ENCODE peak calls at places on chromosomes 3 and 15, in four cellular contexts. One of them, this sample, is unnamed. For H3K4me1, the result is how much of the 10 kb centered on the place peaks cover.

GRCh38 chr3:183878071-183878470 is 6.6 kb downstream of the PARL start:
- DNase-seq in Panc1: no peak
- DNase-seq in HCT116: no peak
- DNase-seq in K562: no peak
- DNase-seq in this sample: no peak

GRCh38 chr3:129305592-129306091 is 27.0 kb downstream of the HMCES start:
- DNase-seq in Panc1: no peak
- DNase-seq in HCT116: no peak
- DNase-seq in K562: peak
- DNase-seq in this sample: no peak

GRCh38 chr15:74453925-74454763 is 6.8 kb downstream of the UBL7 start:
- DNase-seq in Panc1: no peak
- DNase-seq in HCT116: no peak
- DNase-seq in K562: no peak
- DNase-seq in this sample: no peak

GRCh38 chr3:138186803-138187295 is 252 bp upstream of the ARMC8 start:
- DNase-seq in Panc1: no peak
- DNase-seq in HCT116: no peak
- DNase-seq in K562: peak
- DNase-seq in this sample: no peak

GRCh38 chr15:96428742-96429141 is 98.2 kb downstream of the NR2F2 start:
- DNase-seq in Panc1: peak
- DNase-seq in HCT116: no peak
- DNase-seq in K562: no peak
- DNase-seq in this sample: no peak

GRCh38 chr3:178382388-178383061 is 153.7 kb upstream of the KCNMB2 start:
- DNase-seq in Panc1: no peak
- DNase-seq in HCT116: no peak
- DNase-seq in K562: no peak
- DNase-seq in this sample: no peak

GRCh38 chr3:77915341-77915740 is 875.4 kb downstream of the ROBO2 start:
- DNase-seq in Panc1: no peak
- DNase-seq in HCT116: no peak
- DNase-seq in K562: no peak
- DNase-seq in this sample: no peak

GRCh38 chr3:198027045-198027798 is 67.2 kb downstream of the LMLN start:
- DNase-seq in Panc1: no peak
- DNase-seq in HCT116: no peak
- DNase-seq in K562: peak
- DNase-seq in this sample: no peak

GRCh38 chr3:45760878-45761711 is 35.2 kb downstream of the SLC6A20 start:
- DNase-seq in Panc1: peak
- DNase-seq in HCT116: peak
- DNase-seq in K562: peak
- DNase-seq in this sample: peak

GRCh38 chr3:125651246-125651645 is 55.9 kb upstream of the OSBPL11 start:
- DNase-seq in Panc1: no peak
- DNase-seq in HCT116: no peak
- DNase-seq in K562: no peak
- DNase-seq in this sample: no peak

GRCh38 chr3:170848294-170848917 is 21.6 kb downstream of the RPL22L1 start:
- DNase-seq in Panc1: no peak
- DNase-seq in HCT116: no peak
- DNase-seq in K562: no peak
- DNase-seq in this sample: no peak

GRCh38 chr3:42876940-42877720 is 1.5 kb upstream of the CYP8B1 start:
- DNase-seq in Panc1: no peak
- DNase-seq in HCT116: no peak
- DNase-seq in K562: no peak
- DNase-seq in this sample: no peak

GRCh38 chr3:4856136-4856535 is 123.1 kb upstream of the BHLHE40 start:
- DNase-seq in Panc1: no peak
- DNase-seq in HCT116: no peak
- DNase-seq in K562: no peak
- DNase-seq in this sample: no peak

GRCh38 chr3:184531580-184532290 is 29.9 kb upstream of the EPHB3 start:
- DNase-seq in Panc1: no peak
- DNase-seq in HCT116: no peak
- DNase-seq in K562: no peak
- DNase-seq in this sample: no peak

GRCh38 chr3:31848921-31849320 is 132.1 kb downstream of the OSBPL10 start:
- DNase-seq in Panc1: no peak
- DNase-seq in HCT116: no peak
- DNase-seq in K562: no peak
- DNase-seq in this sample: peak

GRCh38 chr3:31041161-31041978 is 146.9 kb upstream of the GADL1 start:
- DNase-seq in Panc1: peak
- DNase-seq in HCT116: peak
- DNase-seq in K562: no peak
- DNase-seq in this sample: peak

GRCh38 chr3:43871627-43872245 is 181.0 kb downstream of the ABHD5 start:
- DNase-seq in Panc1: no peak
- DNase-seq in HCT116: no peak
- DNase-seq in K562: no peak
- DNase-seq in this sample: no peak

GRCh38 chr15:89575656-89576416 is 567 bp downstream of the TICRR start:
- DNase-seq in Panc1: no peak
- DNase-seq in HCT116: no peak
- DNase-seq in K562: no peak
- DNase-seq in this sample: no peak

GRCh38 chr15:39181348-39181747 is 399.5 kb upstream of the THBS1 start:
- DNase-seq in Panc1: no peak
- DNase-seq in HCT116: no peak
- DNase-seq in K562: no peak
- DNase-seq in this sample: no peak

GRCh38 chr3:186331043-186331442 is 31.0 kb downstream of the DGKG start:
- DNase-seq in Panc1: no peak
- DNase-seq in HCT116: no peak
- DNase-seq in K562: no peak
- DNase-seq in this sample: no peak

GRCh38 chr3:164018500-164018899 is 1059.8 kb downstream of the SI start:
- DNase-seq in Panc1: no peak
- DNase-seq in HCT116: no peak
- DNase-seq in K562: no peak
- DNase-seq in this sample: no peak

GRCh38 chr3:40292637-40293036 is 16.9 kb upstream of the EIF1B start:
- DNase-seq in Panc1: no peak
- DNase-seq in HCT116: no peak
- DNase-seq in K562: peak
- DNase-seq in this sample: no peak

GRCh38 chr3:130849111-130849552 is 44.8 kb upstream of the ATP2C1 start:
- DNase-seq in Panc1: no peak
- DNase-seq in HCT116: no peak
- DNase-seq in K562: no peak
- DNase-seq in this sample: no peak

GRCh38 chr3:33889394-33890039 is 91.1 kb downstream of the PDCD6IP start:
- DNase-seq in Panc1: no peak
- DNase-seq in HCT116: no peak
- DNase-seq in K562: peak
- DNase-seq in this sample: no peak

GRCh38 chr3:191065183-191065805 is 133.7 kb upstream of the OSTN start:
- DNase-seq in Panc1: no peak
- DNase-seq in HCT116: no peak
- DNase-seq in K562: no peak
- DNase-seq in this sample: no peak

GRCh38 chr15:82045179-82045891 is 483 bp downstream of the MEX3B start:
- DNase-seq in Panc1: no peak
- DNase-seq in HCT116: no peak
- DNase-seq in K562: no peak
- DNase-seq in this sample: no peak

GRCh38 chr3:128341659-128342395 is 124.9 kb downstream of the DNAJB8 start:
- DNase-seq in Panc1: no peak
- DNase-seq in HCT116: no peak
- DNase-seq in K562: no peak
- DNase-seq in this sample: no peak

GRCh38 chr3:12049675-12050074 is 45.5 kb downstream of the SYN2 start:
- DNase-seq in Panc1: no peak
- DNase-seq in HCT116: no peak
- DNase-seq in K562: no peak
- DNase-seq in this sample: no peak

GRCh38 chr3:195774917-195775316 is 36.8 kb downstream of the MUC4 start:
- DNase-seq in Panc1: peak
- DNase-seq in HCT116: peak
- DNase-seq in K562: peak
- DNase-seq in this sample: peak

GRCh38 chr15:35499723-35500122 is 46.2 kb downstream of the DPH6 start:
- DNase-seq in Panc1: no peak
- DNase-seq in HCT116: no peak
- DNase-seq in K562: no peak
- DNase-seq in this sample: no peak

GRCh38 chr15:52733078-52733477 is 53.9 kb upstream of the ATOSA start:
- DNase-seq in Panc1: no peak
- DNase-seq in HCT116: no peak
- DNase-seq in K562: no peak
- DNase-seq in this sample: peak
- TF ChIP-seq TCF7L2 in Panc1: no peak
- TF ChIP-seq TCF7L2 in HCT116: no peak
- TF ChIP-seq TCF7L2 in K562: no peak
- TF ChIP-seq TCF7L2 in this sample: no peak

DNA sequence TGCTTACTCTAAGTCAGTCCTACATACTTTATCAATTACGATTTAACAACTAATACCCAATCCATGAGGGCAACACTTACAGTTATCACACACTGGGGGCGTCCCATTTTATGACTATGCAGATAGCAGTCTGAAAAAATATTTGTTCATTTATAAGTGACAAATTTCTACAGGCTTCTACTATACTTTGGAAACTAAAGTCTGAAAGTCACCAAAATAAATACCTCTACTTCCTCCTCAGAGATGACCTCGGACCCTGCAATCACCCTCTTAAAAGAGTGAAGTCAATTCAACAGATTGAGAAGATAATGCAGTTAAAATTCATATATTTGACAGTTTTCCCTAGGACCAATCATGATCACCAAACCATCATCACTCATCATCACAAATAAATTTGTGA is 76.6 kb downstream of the GSK3B start:
- DNase-seq in Panc1: no peak
- DNase-seq in HCT116: no peak
- DNase-seq in K562: no peak
- DNase-seq in this sample: no peak
- H3K4me1 ChIP-seq in Panc1: under half
- H3K4me1 ChIP-seq in HCT116: under half
- H3K4me1 ChIP-seq in K562: under half
- H3K4me1 ChIP-seq in this sample: under half

DNA sequence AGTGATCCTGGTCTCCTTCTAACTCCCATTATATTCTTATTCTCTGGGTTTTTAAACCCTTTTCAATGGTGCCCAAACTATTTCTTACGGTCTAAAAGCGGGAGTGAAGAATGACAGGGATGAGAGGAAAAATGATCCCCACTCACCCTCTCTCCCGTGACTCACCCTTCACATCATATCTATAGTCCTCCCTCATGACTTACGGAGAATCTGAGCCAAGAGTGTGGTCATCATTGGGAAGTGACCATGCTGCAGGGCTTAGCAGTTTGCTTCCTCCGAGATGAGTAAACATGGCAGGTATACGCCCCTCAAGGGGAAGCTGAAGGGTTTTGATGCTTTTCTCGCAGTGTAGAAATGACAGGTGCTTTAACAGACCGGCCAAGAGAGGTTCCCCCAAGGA is 274.0 kb downstream of the RYR3 start:
- DNase-seq in Panc1: peak
- DNase-seq in HCT116: no peak
- DNase-seq in K562: no peak
- DNase-seq in this sample: no peak
- TF ChIP-seq TCF7L2 in Panc1: no peak
- TF ChIP-seq TCF7L2 in HCT116: no peak
- TF ChIP-seq TCF7L2 in K562: no peak
- TF ChIP-seq TCF7L2 in this sample: no peak

GRCh38 chr3:146326875-146327543 is 76.1 kb upstream of the PLSCR4 start:
- DNase-seq in Panc1: peak
- DNase-seq in HCT116: peak
- DNase-seq in K562: no peak
- DNase-seq in this sample: peak
- H3K4me1 ChIP-seq in Panc1: under half
- H3K4me1 ChIP-seq in HCT116: under half
- H3K4me1 ChIP-seq in K562: under half
- H3K4me1 ChIP-seq in this sample: under half

GRCh38 chr15:84842781-84843180 is 25.6 kb downstream of the ALPK3 start:
- DNase-seq in Panc1: no peak
- DNase-seq in HCT116: no peak
- DNase-seq in K562: no peak
- DNase-seq in this sample: no peak
- TF ChIP-seq TCF7L2 in Panc1: no peak
- TF ChIP-seq TCF7L2 in HCT116: no peak
- TF ChIP-seq TCF7L2 in K562: no peak
- TF ChIP-seq TCF7L2 in this sample: no peak

GRCh38 chr15:45481151-45481550 is 41.4 kb downstream of the SLC30A4 start:
- DNase-seq in Panc1: no peak
- DNase-seq in HCT116: no peak
- DNase-seq in K562: no peak
- DNase-seq in this sample: no peak

GRCh38 chr15:45474799-45475198 is 47.8 kb downstream of the SLC30A4 start:
- DNase-seq in Panc1: no peak
- DNase-seq in HCT116: no peak
- DNase-seq in K562: no peak
- DNase-seq in this sample: no peak

GRCh38 chr15:45471151-45471550 is 51.4 kb downstream of the SLC30A4 start:
- DNase-seq in Panc1: no peak
- DNase-seq in HCT116: no peak
- DNase-seq in K562: no peak
- DNase-seq in this sample: no peak

GRCh38 chr15:45473068-45473467 is 49.5 kb downstream of the SLC30A4 start:
- DNase-seq in Panc1: no peak
- DNase-seq in HCT116: no peak
- DNase-seq in K562: no peak
- DNase-seq in this sample: no peak

DNA sequence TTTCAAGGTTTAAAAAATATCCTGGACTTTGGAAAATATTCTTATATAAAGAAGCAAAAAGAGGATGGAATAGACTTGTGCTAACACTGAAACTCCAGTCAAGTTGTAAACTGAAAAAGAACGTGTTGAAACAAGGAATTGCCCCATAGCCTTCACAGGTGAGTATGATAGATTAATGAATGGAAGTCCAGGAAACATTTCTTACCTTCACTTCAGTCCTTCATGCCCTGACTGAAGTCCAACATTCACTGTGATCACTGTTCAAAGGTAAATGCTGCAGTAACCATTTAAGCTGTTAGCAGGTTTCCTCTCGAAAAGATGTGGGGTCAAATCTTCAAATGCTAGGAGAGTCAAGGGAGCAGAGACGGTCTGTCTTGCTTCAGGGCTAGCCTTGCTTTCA is 46.2 kb downstream of the SLC30A4 start:
- DNase-seq in Panc1: no peak
- DNase-seq in HCT116: no peak
- DNase-seq in K562: no peak
- DNase-seq in this sample: no peak
- H3K4me1 ChIP-seq in Panc1: under half
- H3K4me1 ChIP-seq in HCT116: under half
- H3K4me1 ChIP-seq in K562: under half
- H3K4me1 ChIP-seq in this sample: under half

This sample was measured in HepG2.